ENCODE peak calls at places on chromosomes 4 and X, in seven cellular contexts. H is coronary artery, Y is A549, X is HFF-Myc, A is AG10803, N is H1, S is OCI-LY7. G is an unnamed sample.

GRCh38 chr4:182547435-182547834 is 304.2 kb downstream of the TENM3 start:
- DNase-seq in H (no peak), Y (no peak), X (no peak), A (no peak), N (no peak), S (no peak), G (no peak)

GRCh38 chrX:8726031-8726652 is 5.8 kb downstream of the ANOS1 start:
- DNase-seq in H (no peak), Y (no peak), X (no peak), A (no peak), N (no peak), S (no peak), G (no peak)

GRCh38 chrX:85499400-85499799 is 119.9 kb upstream of the POF1B start:
- DNase-seq in H (no peak), Y (no peak), X (no peak), A (no peak), N (no peak), S (no peak), G (no peak)

GRCh38 chr4:75831856-75832405 is 70.3 kb downstream of the PPEF2 start:
- DNase-seq in H (no peak), Y (no peak), X (no peak), A (no peak), N (no peak), S (no peak), G (no peak)

GRCh38 chrX:129626026-129626425 is 28.7 kb downstream of the APLN start:
- DNase-seq in H (no peak), Y (no peak), X (no peak), A (peak; percentile 37), N (no peak), S (no peak), G (no peak)

GRCh38 chr4:73872331-73873108 is 3.3 kb downstream of the CXCL1 start:
- DNase-seq in H (no peak), Y (no peak), X (no peak), A (no peak), N (no peak), S (no peak), G (peak; percentile 59)

GRCh38 chr4:135186002-135186401 is 984.4 kb upstream of the PABPC4L start:
- DNase-seq in H (no peak), Y (no peak), X (no peak), A (no peak), N (peak; percentile 50), S (no peak), G (no peak)

GRCh38 chr4:97106161-97106560 is 1037.1 kb downstream of the STPG2 start:
- DNase-seq in H (no peak), Y (no peak), X (no peak), A (no peak), N (no peak), S (no peak), G (no peak)

DNA sequence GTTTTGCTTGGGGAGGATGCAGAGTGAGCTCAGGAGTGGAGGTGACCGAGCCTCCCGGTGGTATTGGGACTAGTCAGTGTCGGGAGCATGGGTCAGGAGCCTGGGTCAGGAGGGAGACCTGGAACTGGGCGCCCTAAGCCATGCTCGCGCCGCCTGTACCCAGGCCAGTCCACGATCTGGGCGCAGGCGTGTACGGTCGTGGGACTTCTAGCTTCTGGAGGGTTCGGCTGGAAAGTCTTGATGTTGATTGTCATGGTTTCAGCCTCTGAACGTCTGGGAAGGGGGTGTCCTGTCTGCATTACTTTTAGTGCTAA is 244 bp downstream of the EIF2S3 start:
- DNase-seq in H (no peak), Y (no peak), X (no peak), A (no peak), N (no peak), S (no peak), G (no peak)
- H3K4me3 ChIP-seq in H (peak overlapping the region; percentile 73), Y (no peak overlapping the region), X (no peak overlapping the region), A (no peak overlapping the region), N (no peak overlapping the region), S (no peak overlapping the region), G (peak overlapping the region; percentile 79)

GRCh38 chrX:25427873-25428555 is 412.2 kb upstream of the ARX start:
- DNase-seq in H (no peak), Y (no peak), X (no peak), A (no peak), N (peak; percentile 66), S (no peak), G (no peak)
- TF ChIP-seq CTCF in H (no peak), Y (no peak), X (no peak), A (no peak), N (peak; percentile 63), S (peak; percentile 20), G (no peak)

DNA sequence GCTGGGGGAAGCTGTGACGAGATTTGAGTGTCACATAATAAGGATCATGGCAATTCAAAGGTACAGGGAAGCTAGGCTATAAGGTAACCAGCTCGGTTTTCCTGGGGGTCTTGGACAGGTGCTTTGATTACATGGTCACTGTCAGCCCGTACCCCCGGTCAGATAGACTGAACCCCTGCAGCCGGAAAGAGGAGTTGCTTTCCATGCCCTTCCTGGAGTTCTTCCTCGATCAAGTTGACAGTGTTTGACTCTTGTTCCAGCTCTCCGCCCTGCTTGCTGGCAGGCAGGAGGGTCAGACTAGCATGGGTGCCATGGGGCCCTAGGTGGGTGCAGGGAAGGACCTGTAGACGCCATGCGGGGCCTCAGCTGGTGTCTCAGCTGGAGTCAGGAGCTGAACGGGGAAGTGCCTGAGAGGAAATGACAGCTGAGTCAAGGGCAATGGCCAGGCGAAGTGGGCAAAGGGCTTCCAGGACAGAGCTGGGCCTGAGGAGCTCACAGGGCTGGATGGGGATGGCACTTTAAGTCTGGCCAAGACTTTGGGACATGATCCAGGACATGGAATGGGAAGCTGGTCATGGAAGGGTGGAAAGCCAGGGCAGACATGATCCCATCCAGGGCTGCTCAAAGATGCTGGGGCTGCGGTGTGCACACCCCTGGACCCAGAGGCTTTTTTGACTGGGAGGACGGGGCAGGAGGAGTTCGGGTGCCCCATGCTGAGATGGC is 1.6 kb downstream of the TMEM187 start:
- DNase-seq in H (no peak), Y (no peak), X (no peak), A (no peak), N (no peak), S (peak; percentile 17), G (no peak)
- H3K4me3 ChIP-seq in H (peak overlapping the region; percentile 87), Y (peak overlapping the region; percentile 100), X (peak overlapping the region; percentile 51), A (no peak overlapping the region), N (peak overlapping the region; percentile 91), S (peak overlapping the region; percentile 78), G (no peak overlapping the region)

DNA sequence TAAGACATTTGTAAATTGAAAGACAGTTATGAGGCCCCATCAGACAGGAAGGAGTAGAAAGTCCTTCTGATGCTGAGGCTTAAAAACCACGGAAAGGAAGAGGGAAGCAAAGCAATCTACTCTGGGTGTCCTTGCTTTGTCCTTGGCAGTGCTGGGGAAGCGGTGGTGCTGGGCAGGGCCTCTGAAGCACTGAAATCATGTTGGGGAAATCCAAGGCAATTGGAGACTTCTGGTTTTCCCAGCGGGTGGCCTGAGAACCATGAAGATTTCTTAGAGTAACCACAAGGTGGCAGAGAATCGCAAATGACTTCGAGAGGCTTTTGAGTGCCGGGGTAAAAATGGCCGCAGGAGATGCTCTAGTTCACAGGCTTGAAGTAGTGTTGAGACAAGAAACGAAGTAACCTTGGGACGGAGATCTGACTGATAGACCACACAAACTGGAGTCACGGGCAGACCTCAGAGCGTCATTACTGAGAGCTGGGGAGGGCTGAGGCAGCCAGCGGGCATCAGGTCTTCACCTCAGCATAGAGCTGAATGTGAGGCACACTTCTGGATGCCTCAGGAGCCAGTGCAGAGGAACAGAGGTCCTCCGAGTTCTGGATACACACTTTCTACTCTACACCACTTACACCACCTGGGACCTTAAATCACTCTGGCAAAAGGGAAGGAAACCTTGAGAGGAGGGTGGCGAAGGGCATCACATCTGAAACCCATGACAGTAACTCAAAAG is 130.7 kb upstream of the GPRIN3 start:
- DNase-seq in H (no peak), Y (peak; percentile 21), X (peak; percentile 21), A (peak; percentile 46), N (peak; percentile 78), S (peak; percentile 66), G (peak; percentile 50)
- TF ChIP-seq CTCF in H (no peak), Y (peak; percentile 33), X (peak; percentile 38), A (peak; percentile 54), N (no peak), S (peak; percentile 77), G (peak; percentile 51)

G was measured in cardiac fibroblast.